ENCODE peak calls at places on chromosomes 6 and 20, in eight cellular contexts. D, P, E, F, T, V, C and R are unnamed samples.

GRCh38 chr6:161410076-161410475 is 136.2 kb upstream of the AGPAT4 start:
- DNase-seq in D (no peak), P (no peak), E (no peak), F (no peak), T (no peak), V (no peak), C (no peak), R (no peak)

GRCh38 chr20:1775117-1775516 is 117.5 kb upstream of the SIRPG start:
- DNase-seq in D (no peak), P (no peak), E (peak), F (peak), T (no peak), V (no peak), C (no peak), R (no peak)

GRCh38 chr20:10648651-10649050 is 25.1 kb downstream of the JAG1 start:
- DNase-seq in D (no peak), P (no peak), E (peak), F (peak), T (no peak), V (no peak), C (peak), R (no peak)

GRCh38 chr6:157056275-157056674 is 267.0 kb downstream of the TMEM242 start:
- DNase-seq in D (no peak), P (no peak), E (no peak), F (no peak), T (no peak), V (no peak), C (no peak), R (no peak)

GRCh38 chr20:21505161-21505809 is 8.6 kb downstream of the NKX2-2 start:
- DNase-seq in D (peak), P (peak), E (peak), F (peak), T (peak), V (peak), C (no peak), R (peak)

GRCh38 chr6:134564705-134565104 is 246.8 kb upstream of the SGK1 start:
- DNase-seq in D (no peak), P (no peak), E (no peak), F (no peak), T (no peak), V (no peak), C (no peak), R (no peak)

GRCh38 chr6:140043762-140044378 is 669.4 kb upstream of the CITED2 start:
- DNase-seq in D (no peak), P (no peak), E (peak), F (peak), T (no peak), V (no peak), C (no peak), R (no peak)

GRCh38 chr6:136326038-136326561 is 36.5 kb upstream of the BCLAF1 start:
- DNase-seq in D (no peak), P (peak), E (peak), F (peak), T (no peak), V (no peak), C (no peak), R (no peak)

GRCh38 chr20:24913076-24913628 is 35.9 kb upstream of the CST7 start:
- DNase-seq in D (no peak), P (no peak), E (no peak), F (no peak), T (no peak), V (peak), C (no peak), R (no peak)

GRCh38 chr6:111204881-111205280 is 117.6 kb downstream of the SLC16A10 start:
- DNase-seq in D (no peak), P (no peak), E (no peak), F (no peak), T (no peak), V (no peak), C (no peak), R (no peak)

GRCh38 chr6:134288538-134289203 is 29.2 kb downstream of the SGK1 start:
- DNase-seq in D (no peak), P (no peak), E (peak), F (peak), T (no peak), V (no peak), C (peak), R (no peak)

GRCh38 chr20:52076164-52076563 is 115.4 kb downstream of the ZFP64 start:
- DNase-seq in D (no peak), P (no peak), E (peak), F (peak), T (no peak), V (no peak), C (no peak), R (no peak)

GRCh38 chr20:1533059-1533458 is 24.4 kb downstream of the SIRPD start:
- DNase-seq in D (no peak), P (no peak), E (no peak), F (no peak), T (no peak), V (no peak), C (no peak), R (no peak)

GRCh38 chr6:129598244-129599187 is 111.5 kb downstream of the ARHGAP18 start:
- DNase-seq in D (peak), P (no peak), E (peak), F (peak), T (no peak), V (no peak), C (peak), R (no peak)

GRCh38 chr20:23622839-23623343 is 14.9 kb downstream of the CST3 start:
- DNase-seq in D (no peak), P (no peak), E (peak), F (peak), T (no peak), V (no peak), C (peak), R (no peak)

GRCh38 chr6:164929155-164929977 is 380.0 kb downstream of the C6orf118 start:
- DNase-seq in D (no peak), P (no peak), E (no peak), F (no peak), T (no peak), V (no peak), C (no peak), R (no peak)

GRCh38 chr6:84220809-84221409 is 6.5 kb downstream of the CEP162 start:
- DNase-seq in D (no peak), P (no peak), E (peak), F (peak), T (no peak), V (no peak), C (no peak), R (no peak)

GRCh38 chr20:58839991-58840747 is 10.5 kb downstream of the GNAS-AS1 start:
- DNase-seq in D (no peak), P (no peak), E (no peak), F (no peak), T (no peak), V (no peak), C (no peak), R (no peak)

GRCh38 chr6:166619912-166620311 is 7.1 kb downstream of the RPS6KA2 start:
- DNase-seq in D (no peak), P (peak), E (peak), F (peak), T (no peak), V (no peak), C (peak), R (no peak)

GRCh38 chr6:144151010-144151727 is 852 bp downstream of the STX11 start:
- DNase-seq in D (peak), P (peak), E (peak), F (peak), T (peak), V (no peak), C (no peak), R (no peak)

GRCh38 chr20:32520927-32521203 is 64.3 kb downstream of the NOL4L start:
- DNase-seq in D (no peak), P (no peak), E (no peak), F (no peak), T (no peak), V (no peak), C (no peak), R (no peak)

GRCh38 chr20:21175433-21175832 is 49.6 kb downstream of the KIZ start:
- DNase-seq in D (no peak), P (no peak), E (no peak), F (no peak), T (no peak), V (no peak), C (no peak), R (no peak)

GRCh38 chr6:35343835-35344550 is 1.6 kb downstream of the PPARD start:
- DNase-seq in D (no peak), P (no peak), E (no peak), F (no peak), T (no peak), V (no peak), C (no peak), R (no peak)

GRCh38 chr6:37882724-37883413 is 63.3 kb downstream of the ZFAND3 start:
- DNase-seq in D (no peak), P (no peak), E (peak), F (peak), T (no peak), V (no peak), C (peak), R (no peak)

GRCh38 chr6:80728830-80729229 is 622.4 kb downstream of the BCKDHB start:
- DNase-seq in D (no peak), P (no peak), E (no peak), F (no peak), T (no peak), V (no peak), C (no peak), R (no peak)

GRCh38 chr6:158654498-158654897 is 4.6 kb downstream of the SYTL3 start:
- DNase-seq in D (no peak), P (peak), E (peak), F (peak), T (no peak), V (peak), C (no peak), R (no peak)

GRCh38 chr6:17268114-17268513 is 13.0 kb upstream of the RBM24 start:
- DNase-seq in D (no peak), P (no peak), E (peak), F (peak), T (no peak), V (no peak), C (no peak), R (no peak)

GRCh38 chr6:131693384-131693783 is 7.8 kb downstream of the OR2A4 start:
- DNase-seq in D (no peak), P (no peak), E (no peak), F (no peak), T (no peak), V (no peak), C (no peak), R (no peak)

GRCh38 chr20:63102720-63103375 is 96.1 kb upstream of the BHLHE23 start:
- DNase-seq in D (no peak), P (peak), E (peak), F (peak), T (peak), V (peak), C (no peak), R (no peak)

GRCh38 chr6:107729098-107729497 is 95.0 kb downstream of the SCML4 start:
- DNase-seq in D (peak), P (no peak), E (no peak), F (no peak), T (no peak), V (no peak), C (no peak), R (no peak)
- TF ChIP-seq CTCF in D (no peak), P (no peak), E (no peak), F (no peak), T (no peak), V (no peak), C (peak), R (no peak)

GRCh38 chr20:57221916-57222630 is 44.4 kb downstream of the BMP7 start:
- DNase-seq in D (no peak), P (peak), E (no peak), F (no peak), T (no peak), V (no peak), C (no peak), R (no peak)

GRCh38 chr20:57224641-57225138 is 41.8 kb downstream of the BMP7 start:
- DNase-seq in D (no peak), P (no peak), E (no peak), F (no peak), T (no peak), V (no peak), C (no peak), R (no peak)

GRCh38 chr20:57222631-57222950 is 43.9 kb downstream of the BMP7 start:
- DNase-seq in D (no peak), P (no peak), E (no peak), F (no peak), T (no peak), V (no peak), C (no peak), R (no peak)

GRCh38 chr20:57225197-57225733 is 41.2 kb downstream of the BMP7 start:
- DNase-seq in D (no peak), P (no peak), E (no peak), F (no peak), T (no peak), V (no peak), C (no peak), R (no peak)

GRCh38 chr20:57223648-57224489 is 42.6 kb downstream of the BMP7 start:
- DNase-seq in D (no peak), P (no peak), E (no peak), F (no peak), T (no peak), V (no peak), C (no peak), R (no peak)
- TF ChIP-seq CTCF in D (no peak), P (no peak), E (no peak), F (no peak), T (no peak), V (no peak), C (peak), R (no peak)

DNA sequence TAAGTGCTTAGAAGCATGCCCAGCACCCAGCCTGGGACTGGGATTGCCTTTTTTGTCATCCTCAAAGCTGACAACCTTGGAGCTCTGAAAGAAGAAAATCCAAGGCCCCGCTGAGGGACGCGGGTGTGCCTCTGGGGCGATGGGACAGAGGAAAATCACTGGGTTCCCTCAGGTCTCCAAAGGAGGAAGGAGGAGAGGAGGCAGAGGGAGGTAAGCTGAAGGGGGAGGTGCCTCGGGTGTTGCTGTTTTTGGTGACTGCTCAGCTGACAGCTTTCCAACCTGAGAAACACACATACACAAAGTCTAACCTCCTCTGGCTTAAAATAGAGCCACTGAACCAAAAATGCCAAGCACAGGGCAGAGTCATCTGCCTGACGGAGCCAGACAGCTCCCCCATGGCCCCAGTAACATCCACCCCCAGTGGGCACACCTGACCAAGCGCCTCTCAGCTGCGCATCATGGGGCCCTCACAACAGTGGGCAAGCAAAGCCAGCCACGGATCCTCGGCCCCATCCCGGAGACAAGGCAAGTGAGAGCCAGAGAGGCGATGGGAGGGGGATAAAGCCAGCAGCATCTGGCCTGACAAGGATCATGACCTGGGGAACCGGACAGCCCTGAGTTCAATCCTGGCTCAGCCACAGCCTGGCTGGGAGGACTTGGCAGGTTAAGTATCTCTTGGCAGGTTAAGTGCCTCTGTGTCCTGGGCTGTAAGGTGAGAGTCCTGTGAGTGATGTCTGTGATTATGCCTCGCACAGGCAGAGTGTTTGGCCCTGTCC is 3.2 kb upstream of the KCNK15 start:
- DNase-seq in D (no peak), P (peak), E (no peak), F (no peak), T (no peak), V (no peak), C (no peak), R (no peak)
- TF ChIP-seq CTCF in D (no peak), P (no peak), E (no peak), F (no peak), T (no peak), V (no peak), C (no peak), R (no peak)

DNA sequence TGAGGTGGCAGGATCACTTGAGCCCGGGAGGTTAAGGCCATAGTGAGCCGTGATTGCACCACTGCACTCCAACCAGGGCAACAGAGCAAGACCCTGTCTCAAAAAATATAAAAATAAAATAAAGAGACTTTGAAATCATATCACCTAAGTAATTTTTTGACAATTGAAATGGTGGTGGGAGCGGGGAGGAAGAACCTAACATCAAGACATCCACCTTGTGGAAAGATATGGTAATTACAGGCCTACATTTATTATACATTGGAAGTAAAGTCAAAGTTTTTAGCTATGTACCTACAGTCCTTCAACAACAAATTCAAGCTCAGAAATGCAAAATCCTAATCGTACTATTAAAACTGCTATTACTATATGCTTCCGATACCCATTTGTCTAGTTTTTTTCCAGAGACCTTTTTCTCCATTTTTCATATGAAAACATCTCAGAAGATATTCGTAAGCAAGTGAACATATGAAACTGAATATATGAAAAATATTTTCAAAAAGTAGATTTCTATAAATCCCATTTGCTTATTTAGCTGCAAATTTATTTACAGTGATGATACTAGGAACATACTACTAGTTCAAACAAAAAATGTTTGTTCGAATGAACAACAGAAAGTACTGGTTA is 83.3 kb downstream of the SYCP2 start:
- DNase-seq in D (no peak), P (no peak), E (peak), F (peak), T (no peak), V (no peak), C (no peak), R (no peak)
- TF ChIP-seq CTCF in D (peak), P (peak), E (peak), F (peak), T (peak), V (peak), C (peak), R (peak)

DNA sequence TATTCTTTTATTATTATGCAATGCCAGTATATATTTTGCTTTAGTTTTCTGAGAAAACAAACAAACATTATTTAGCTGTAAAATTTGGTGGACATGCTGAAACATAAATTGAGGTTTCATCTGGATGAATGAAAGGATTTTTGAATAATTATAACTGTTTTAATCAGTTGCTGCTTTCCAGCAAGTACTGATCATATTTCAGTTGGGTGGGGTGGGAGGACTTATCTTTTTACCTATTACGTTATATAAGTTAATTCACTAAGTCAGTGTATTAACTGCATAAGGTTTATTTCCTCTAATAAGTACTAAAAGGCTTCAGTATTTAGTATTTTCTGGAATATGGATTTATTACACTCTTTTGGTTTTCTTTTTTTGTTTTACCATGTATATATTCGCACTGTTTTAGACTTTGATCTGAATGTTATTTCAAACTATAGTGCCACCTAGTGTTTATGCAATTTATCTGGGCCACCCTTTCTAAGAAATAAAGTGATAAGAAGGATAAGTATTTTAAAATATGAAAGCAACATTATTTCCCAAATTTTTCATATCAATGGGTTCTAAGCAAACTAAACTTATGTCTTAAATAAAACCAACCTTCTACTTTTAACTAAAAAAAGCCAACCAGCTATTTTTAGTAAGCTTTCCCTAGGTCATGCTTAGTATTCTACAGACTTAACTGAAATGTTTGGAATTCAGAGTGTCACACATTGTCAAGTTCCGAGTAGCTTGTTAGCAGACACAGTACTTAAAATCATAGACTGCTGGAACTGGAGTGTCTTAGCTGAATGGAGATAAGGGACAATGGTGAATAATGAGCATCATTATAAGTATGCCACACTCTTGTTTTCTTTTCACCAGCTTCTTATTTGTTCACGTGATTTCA is 105.4 kb upstream of the MCHR2 start:
- DNase-seq in D (no peak), P (no peak), E (peak), F (peak), T (no peak), V (no peak), C (no peak), R (no peak)
- TF ChIP-seq CTCF in D (peak), P (no peak), E (peak), F (peak), T (peak), V (peak), C (peak), R (peak)

GRCh38 chr6:89299451-89299850 is 15.6 kb downstream of the GABRR2 start:
- DNase-seq in D (no peak), P (no peak), E (peak), F (peak), T (no peak), V (no peak), C (no peak), R (no peak)
- TF ChIP-seq CTCF in D (no peak), P (no peak), E (peak), F (peak), T (no peak), V (no peak), C (peak), R (peak)